ENCODE peak calls at places on chromosomes 3 and 15, in six cellular contexts. One of them, this sample, is unnamed.

GRCh38 chr15:94352940-94353820 is 121.8 kb downstream of the MCTP2 start:
- DNase-seq in OCI-LY7: no peak
- DNase-seq in K562: no peak
- DNase-seq in endodermal cell: no peak
- DNase-seq in psoas muscle: no peak
- DNase-seq in Peyer's patch: no peak
- DNase-seq in this sample: peak; percentile 30

GRCh38 chr15:76330281-76330680 is 6.3 kb upstream of the ISL2 start:
- DNase-seq in Peyer's patch: no peak
- DNase-seq in endodermal cell: peak; percentile 87
- DNase-seq in psoas muscle: no peak
- DNase-seq in K562: peak; percentile 28
- DNase-seq in OCI-LY7: no peak
- DNase-seq in this sample: peak; percentile 62

GRCh38 chr3:187870360-187871203 is 125.3 kb upstream of the BCL6 start:
- DNase-seq in Peyer's patch: no peak
- DNase-seq in endodermal cell: no peak
- DNase-seq in OCI-LY7: no peak
- DNase-seq in K562: no peak
- DNase-seq in psoas muscle: no peak
- DNase-seq in this sample: no peak

GRCh38 chr15:45634442-45635190 is at the start of gene SQOR:
- DNase-seq in Peyer's patch: peak; percentile 95
- DNase-seq in psoas muscle: peak; percentile 93
- DNase-seq in OCI-LY7: no peak
- DNase-seq in K562: peak; percentile 15
- DNase-seq in endodermal cell: peak; percentile 85
- DNase-seq in this sample: peak; percentile 94

GRCh38 chr3:124976378-124976777 is 41.8 kb upstream of the MUC13 start:
- DNase-seq in Peyer's patch: no peak
- DNase-seq in OCI-LY7: no peak
- DNase-seq in psoas muscle: no peak
- DNase-seq in K562: no peak
- DNase-seq in endodermal cell: no peak
- DNase-seq in this sample: no peak

GRCh38 chr3:177127008-177127407 is 70.3 kb downstream of the TBL1XR1 start:
- DNase-seq in K562: no peak
- DNase-seq in endodermal cell: no peak
- DNase-seq in psoas muscle: no peak
- DNase-seq in OCI-LY7: no peak
- DNase-seq in Peyer's patch: no peak
- DNase-seq in this sample: no peak

GRCh38 chr15:42890161-42890913 is 30.2 kb downstream of the TTBK2 start:
- DNase-seq in endodermal cell: peak; percentile 49
- DNase-seq in OCI-LY7: no peak
- DNase-seq in K562: no peak
- DNase-seq in psoas muscle: no peak
- DNase-seq in Peyer's patch: no peak
- DNase-seq in this sample: no peak

GRCh38 chr3:48186993-48187578 is 1.1 kb downstream of the CDC25A start:
- DNase-seq in Peyer's patch: no peak
- DNase-seq in K562: no peak
- DNase-seq in OCI-LY7: peak; percentile 18
- DNase-seq in endodermal cell: no peak
- DNase-seq in psoas muscle: no peak
- DNase-seq in this sample: no peak

GRCh38 chr15:85453144-85453872 is 72.9 kb downstream of the AKAP13 start:
- DNase-seq in Peyer's patch: no peak
- DNase-seq in OCI-LY7: no peak
- DNase-seq in K562: no peak
- DNase-seq in psoas muscle: no peak
- DNase-seq in endodermal cell: no peak
- DNase-seq in this sample: no peak

GRCh38 chr3:164818318-164818717 is 260.0 kb downstream of the SI start:
- DNase-seq in Peyer's patch: no peak
- DNase-seq in psoas muscle: no peak
- DNase-seq in OCI-LY7: no peak
- DNase-seq in K562: no peak
- DNase-seq in endodermal cell: no peak
- DNase-seq in this sample: peak; percentile 45

GRCh38 chr15:90640862-90641261 is 76.3 kb upstream of the BLM start:
- DNase-seq in OCI-LY7: no peak
- DNase-seq in Peyer's patch: no peak
- DNase-seq in psoas muscle: no peak
- DNase-seq in endodermal cell: no peak
- DNase-seq in K562: no peak
- DNase-seq in this sample: no peak

GRCh38 chr3:82080261-82080660 is 318.8 kb upstream of the GBE1 start:
- DNase-seq in K562: no peak
- DNase-seq in endodermal cell: no peak
- DNase-seq in OCI-LY7: no peak
- DNase-seq in psoas muscle: no peak
- DNase-seq in Peyer's patch: no peak
- DNase-seq in this sample: no peak

GRCh38 chr3:81485444-81485865 is 276.0 kb downstream of the GBE1 start:
- DNase-seq in Peyer's patch: no peak
- DNase-seq in psoas muscle: no peak
- DNase-seq in K562: no peak
- DNase-seq in endodermal cell: no peak
- DNase-seq in OCI-LY7: peak; percentile 3
- DNase-seq in this sample: no peak

GRCh38 chr3:135801018-135801417 is 164.5 kb upstream of the PPP2R3A start:
- DNase-seq in Peyer's patch: no peak
- DNase-seq in psoas muscle: no peak
- DNase-seq in OCI-LY7: no peak
- DNase-seq in K562: no peak
- DNase-seq in endodermal cell: no peak
- DNase-seq in this sample: no peak

GRCh38 chr15:86018679-86019078 is 61.0 kb upstream of the AGBL1 start:
- DNase-seq in Peyer's patch: no peak
- DNase-seq in endodermal cell: no peak
- DNase-seq in OCI-LY7: no peak
- DNase-seq in psoas muscle: no peak
- DNase-seq in K562: no peak
- DNase-seq in this sample: no peak

GRCh38 chr3:97711664-97712063 is 52.9 kb upstream of the ARL6 start:
- DNase-seq in K562: no peak
- DNase-seq in psoas muscle: no peak
- DNase-seq in OCI-LY7: no peak
- DNase-seq in Peyer's patch: no peak
- DNase-seq in endodermal cell: no peak
- DNase-seq in this sample: no peak

GRCh38 chr3:188266581-188267274 is 112.8 kb downstream of the LPP start:
- DNase-seq in endodermal cell: no peak
- DNase-seq in K562: no peak
- DNase-seq in OCI-LY7: no peak
- DNase-seq in psoas muscle: peak; percentile 35
- DNase-seq in Peyer's patch: no peak
- DNase-seq in this sample: no peak

GRCh38 chr15:29822685-29823459 is 604 bp upstream of the TJP1 start:
- DNase-seq in endodermal cell: no peak
- DNase-seq in K562: no peak
- DNase-seq in psoas muscle: peak; percentile 70
- DNase-seq in OCI-LY7: no peak
- DNase-seq in Peyer's patch: peak; percentile 78
- DNase-seq in this sample: peak; percentile 87

GRCh38 chr3:106332884-106333283 is 464.1 kb upstream of the CBLB start:
- DNase-seq in psoas muscle: no peak
- DNase-seq in OCI-LY7: no peak
- DNase-seq in endodermal cell: peak; percentile 56
- DNase-seq in Peyer's patch: no peak
- DNase-seq in K562: no peak
- DNase-seq in this sample: no peak

GRCh38 chr3:25572919-25573385 is 91.8 kb downstream of the TOP2B start:
- DNase-seq in psoas muscle: no peak
- DNase-seq in OCI-LY7: no peak
- DNase-seq in Peyer's patch: no peak
- DNase-seq in endodermal cell: no peak
- DNase-seq in K562: no peak
- DNase-seq in this sample: no peak

GRCh38 chr15:26261413-26261812 is 398.3 kb upstream of the ATP10A start:
- DNase-seq in endodermal cell: no peak
- DNase-seq in K562: no peak
- DNase-seq in OCI-LY7: no peak
- DNase-seq in Peyer's patch: no peak
- DNase-seq in psoas muscle: no peak
- DNase-seq in this sample: no peak

GRCh38 chr15:33612721-33613304 is 302.0 kb downstream of the RYR3 start:
- DNase-seq in K562: no peak
- DNase-seq in psoas muscle: no peak
- DNase-seq in endodermal cell: peak; percentile 66
- DNase-seq in OCI-LY7: no peak
- DNase-seq in Peyer's patch: no peak
- DNase-seq in this sample: no peak

DNA sequence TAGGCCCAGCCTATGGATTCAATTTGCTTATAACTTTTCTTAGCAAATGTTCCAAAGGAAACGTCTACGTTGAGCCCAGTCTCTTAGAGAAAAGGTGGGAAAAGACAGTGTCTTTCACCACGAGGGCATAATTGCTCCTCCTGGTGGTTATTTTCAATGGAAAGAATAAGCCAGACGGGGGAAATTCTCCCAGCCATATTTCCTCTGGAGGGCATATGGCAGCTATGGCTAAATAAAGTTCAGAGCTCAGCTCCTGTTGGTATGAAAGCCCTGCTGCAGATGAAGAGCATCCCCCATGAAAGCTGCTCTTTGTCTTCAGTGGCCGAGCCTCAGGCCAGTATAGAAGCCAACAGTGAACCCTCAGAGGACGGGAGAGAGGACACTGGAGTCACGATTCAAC is 297.9 kb downstream of the RYR3 start:
- DNase-seq in K562: no peak
- DNase-seq in Peyer's patch: no peak
- DNase-seq in OCI-LY7: no peak
- DNase-seq in psoas muscle: no peak
- DNase-seq in endodermal cell: no peak
- DNase-seq in this sample: no peak
- TF ChIP-seq CTCF in K562: peak; percentile 40
- TF ChIP-seq CTCF in Peyer's patch: no peak
- TF ChIP-seq CTCF in OCI-LY7: peak; percentile 31
- TF ChIP-seq CTCF in psoas muscle: no peak
- TF ChIP-seq CTCF in endodermal cell: peak; percentile 79
- TF ChIP-seq CTCF in this sample: no peak

DNA sequence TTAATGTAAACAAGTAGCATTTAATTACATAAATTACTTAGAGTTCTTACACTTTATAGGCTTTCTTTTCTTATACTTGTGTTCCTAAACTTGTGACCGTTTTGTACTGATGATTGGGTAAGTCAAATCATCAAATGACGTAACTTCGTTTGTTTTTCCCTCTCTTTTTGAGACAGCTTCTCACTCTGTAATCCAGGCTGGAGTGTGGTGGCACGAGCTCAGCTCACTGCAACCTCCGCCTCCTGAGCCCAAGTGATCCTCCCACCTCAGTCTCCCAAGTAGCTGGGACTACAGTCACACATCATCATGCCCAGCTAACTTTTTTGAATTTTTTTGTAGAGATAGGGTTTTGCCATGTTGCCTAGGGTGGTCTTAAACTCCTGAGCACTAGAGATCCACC is 226.0 kb downstream of the TCF12 start:
- DNase-seq in OCI-LY7: no peak
- DNase-seq in Peyer's patch: no peak
- DNase-seq in psoas muscle: no peak
- DNase-seq in endodermal cell: no peak
- DNase-seq in K562: no peak
- DNase-seq in this sample: no peak
- H3K27ac ChIP-seq in OCI-LY7: no peak overlapping the region
- H3K27ac ChIP-seq in Peyer's patch: no peak overlapping the region
- H3K27ac ChIP-seq in psoas muscle: no peak overlapping the region
- H3K27ac ChIP-seq in endodermal cell: no peak overlapping the region
- H3K27ac ChIP-seq in K562: no peak overlapping the region
- H3K27ac ChIP-seq in this sample: no peak overlapping the region

GRCh38 chr3:45690331-45691035 is 1.3 kb downstream of the SACM1L start:
- DNase-seq in Peyer's patch: no peak
- DNase-seq in psoas muscle: no peak
- DNase-seq in endodermal cell: no peak
- DNase-seq in OCI-LY7: peak; percentile 31
- DNase-seq in K562: no peak
- DNase-seq in this sample: no peak
- TF ChIP-seq CTCF in Peyer's patch: no peak
- TF ChIP-seq CTCF in psoas muscle: no peak
- TF ChIP-seq CTCF in endodermal cell: no peak
- TF ChIP-seq CTCF in OCI-LY7: peak; percentile 49
- TF ChIP-seq CTCF in K562: peak; percentile 19
- TF ChIP-seq CTCF in this sample: no peak

GRCh38 chr15:88989578-88989977 is 76.4 kb upstream of the MFGE8 start:
- DNase-seq in OCI-LY7: no peak
- DNase-seq in psoas muscle: no peak
- DNase-seq in endodermal cell: no peak
- DNase-seq in Peyer's patch: no peak
- DNase-seq in K562: no peak
- DNase-seq in this sample: no peak

GRCh38 chr15:88986949-88987589 is 73.9 kb upstream of the MFGE8 start:
- DNase-seq in Peyer's patch: no peak
- DNase-seq in K562: peak; percentile 57
- DNase-seq in psoas muscle: no peak
- DNase-seq in OCI-LY7: no peak
- DNase-seq in endodermal cell: peak; percentile 69
- DNase-seq in this sample: no peak

GRCh38 chr15:88987590-88987950 is 74.4 kb upstream of the MFGE8 start:
- DNase-seq in OCI-LY7: no peak
- DNase-seq in K562: no peak
- DNase-seq in psoas muscle: no peak
- DNase-seq in Peyer's patch: no peak
- DNase-seq in endodermal cell: peak; percentile 62
- DNase-seq in this sample: no peak

GRCh38 chr15:88990185-88990679 is 77.1 kb upstream of the MFGE8 start:
- DNase-seq in OCI-LY7: no peak
- DNase-seq in endodermal cell: no peak
- DNase-seq in K562: no peak
- DNase-seq in psoas muscle: no peak
- DNase-seq in Peyer's patch: no peak
- DNase-seq in this sample: no peak

GRCh38 chr15:88987951-88988671 is 74.9 kb upstream of the MFGE8 start:
- DNase-seq in endodermal cell: peak; percentile 90
- DNase-seq in Peyer's patch: no peak
- DNase-seq in psoas muscle: no peak
- DNase-seq in K562: peak; percentile 42
- DNase-seq in OCI-LY7: no peak
- DNase-seq in this sample: no peak
- H3K27ac ChIP-seq in endodermal cell: no peak overlapping the region
- H3K27ac ChIP-seq in Peyer's patch: no peak overlapping the region
- H3K27ac ChIP-seq in psoas muscle: no peak overlapping the region
- H3K27ac ChIP-seq in K562: peak overlapping the region; percentile 91
- H3K27ac ChIP-seq in OCI-LY7: no peak overlapping the region
- H3K27ac ChIP-seq in this sample: no peak overlapping the region

DNA sequence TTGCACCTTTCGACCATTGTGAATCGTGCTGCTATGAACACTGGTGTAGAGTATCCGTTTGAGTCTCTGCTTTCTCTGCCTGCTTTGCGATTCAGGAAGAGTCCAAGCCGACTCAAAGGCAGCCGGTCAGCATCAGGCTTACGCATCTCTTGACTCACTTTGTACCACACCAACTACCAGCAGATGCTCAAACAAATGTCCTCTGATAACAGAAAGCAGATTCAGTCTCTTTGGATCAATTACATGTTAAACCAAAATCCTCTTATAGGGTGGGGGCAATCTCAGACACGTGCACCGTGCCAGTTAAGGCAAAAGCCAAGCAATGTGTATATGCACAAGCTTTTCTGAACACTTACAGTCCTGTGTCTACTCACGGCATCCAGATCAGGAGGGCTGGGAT is 153.7 kb downstream of the MECOM start:
- DNase-seq in K562: no peak
- DNase-seq in psoas muscle: no peak
- DNase-seq in Peyer's patch: no peak
- DNase-seq in OCI-LY7: no peak
- DNase-seq in endodermal cell: no peak
- DNase-seq in this sample: no peak
- TF ChIP-seq CTCF in K562: no peak
- TF ChIP-seq CTCF in psoas muscle: no peak
- TF ChIP-seq CTCF in Peyer's patch: no peak
- TF ChIP-seq CTCF in OCI-LY7: no peak
- TF ChIP-seq CTCF in endodermal cell: no peak
- TF ChIP-seq CTCF in this sample: no peak